ENCODE peak calls at places on chromosomes 3 and 15, in six cellular contexts. I is left lung, E is NCI-H1092 treated with DMSO at 0.1 percent for 48 hours, B is astrocyte, G is GM06990, U is NCI-H1436. A is an unnamed sample.

GRCh38 chr3:45597166-45597565 is 2.6 kb downstream of the LIMD1 start:
- DNase-seq in B (peak), G (no peak), I (no peak), U (no peak), E (no peak), A (no peak)

GRCh38 chr15:77504871-77505270 is 84.2 kb downstream of the HMG20A start:
- DNase-seq in B (no peak), U (no peak), G (no peak), E (no peak), I (no peak), A (no peak)

GRCh38 chr15:70141376-70142071 is 43.8 kb upstream of the TLE3 start:
- DNase-seq in E (no peak), U (no peak), I (no peak), G (no peak), B (no peak), A (peak)

GRCh38 chr3:184748219-184749135 is 36.6 kb upstream of the MAGEF1 start:
- DNase-seq in E (peak), I (peak), U (peak), B (no peak), G (peak), A (peak)

GRCh38 chr15:45185069-45185779 is 2.5 kb downstream of the SHF start:
- DNase-seq in B (no peak), I (no peak), E (peak), G (no peak), U (no peak), A (no peak)

GRCh38 chr3:41143421-41144031 is 55.8 kb upstream of the CTNNB1 start:
- DNase-seq in B (no peak), I (no peak), U (no peak), E (no peak), G (no peak), A (no peak)

GRCh38 chr3:133942761-133943535 is 47.3 kb upstream of the RAB6B start:
- DNase-seq in I (peak), G (no peak), B (no peak), U (no peak), E (no peak), A (no peak)

GRCh38 chr3:185959609-185960517 is 22.0 kb upstream of the TRA2B start:
- DNase-seq in E (no peak), U (no peak), I (no peak), G (no peak), B (peak), A (peak)

GRCh38 chr15:73832657-73833056 is 40.7 kb upstream of the TBC1D21 start:
- DNase-seq in I (no peak), G (no peak), B (no peak), E (no peak), U (no peak), A (no peak)

GRCh38 chr15:72785452-72786243 is 2.1 kb upstream of the ADPGK start:
- DNase-seq in U (no peak), G (no peak), I (no peak), B (peak), E (no peak), A (no peak)

GRCh38 chr15:44541282-44541958 is 4.5 kb downstream of the EIF3J start:
- DNase-seq in I (no peak), G (no peak), U (no peak), E (no peak), B (peak), A (no peak)